ENCODE peak calls at places on chromosomes 5 and 9, in six cellular contexts. B is Right ventricle myocardium inferior; F is neural progenitor cell; Y is dorsolateral prefrontal cortex; J is germinal center; K is stimulated activated CD8-positive, alpha-beta memory T cell treated with anti-CD3 and anti-CD28 coated beads, Interleukin-7, amount 100 ng/mL, for 24 hours. O is an unnamed sample.

GRCh38 chr5:175560011-175560410 is 81.7 kb downstream of the SFXN1 start:
- DNase-seq in Y (no peak), F (no peak), K (no peak), J (no peak), B (no peak), O (no peak)

GRCh38 chr5:154849791-154850201 is 607 bp downstream of the FAXDC2 start:
- DNase-seq in B (no peak), F (no peak), J (no peak), Y (no peak), K (no peak), O (no peak)

GRCh38 chr9:22240619-22241018 is 206.0 kb upstream of the DMRTA1 start:
- DNase-seq in F (no peak), J (peak; percentile 20), B (no peak), Y (no peak), K (no peak), O (no peak)

GRCh38 chr5:53425598-53426516 is 54.6 kb upstream of the FST start:
- DNase-seq in Y (no peak), J (peak; percentile 32), K (no peak), B (no peak), F (peak; percentile 79), O (peak; percentile 12)

GRCh38 chr9:16626577-16627130 is 243.8 kb downstream of the BNC2 start:
- DNase-seq in J (no peak), Y (no peak), B (no peak), K (no peak), F (peak; percentile 63), O (no peak)

GRCh38 chr5:77015938-77016569 is 14.2 kb upstream of the AGGF1 start:
- DNase-seq in F (peak; percentile 45), B (no peak), K (no peak), Y (no peak), J (no peak), O (no peak)

GRCh38 chr5:44807269-44807668 is 1.5 kb upstream of the MRPS30 start:
- DNase-seq in J (no peak), Y (no peak), F (no peak), B (no peak), K (no peak), O (no peak)

GRCh38 chr9:69120380-69121154 is 53.5 kb upstream of the TJP2 start:
- DNase-seq in Y (no peak), J (peak; percentile 41), F (peak; percentile 59), B (no peak), K (no peak), O (peak; percentile 95)

GRCh38 chr9:81687521-81688261 is 1.7 kb downstream of the TLE1 start:
- DNase-seq in J (no peak), B (peak; percentile 78), F (peak; percentile 74), Y (peak; percentile 37), K (no peak), O (peak; percentile 83)

GRCh38 chr9:37971691-37972090 is 67.8 kb upstream of the SLC25A51 start:
- DNase-seq in Y (no peak), J (no peak), B (no peak), F (no peak), K (no peak), O (no peak)

GRCh38 chr9:119026120-119026519 is 343.1 kb downstream of the BRINP1 start:
- DNase-seq in F (no peak), Y (peak; percentile 63), B (peak; percentile 65), J (no peak), K (no peak), O (no peak)

O was measured in pancreas.